ENCODE peak calls at places on chromosome 19, in eight cellular contexts. N is psoas muscle; L is DMS 273 treated with DMSO at 0.1 percent for 48 hours; X is pulmonary artery endothelial cell; I is stimulated activated CD8-positive, alpha-beta memory T cell treated with anti-CD3 and anti-CD28 coated beads, Interleukin-15, amount 100 ng/mL, for 4 hours; P is GM04503; Y is HT-29; T is neural progenitor cell. S is an unnamed sample.

GRCh38 chr19:35030257-35031071 is at the start of gene SCN1B:
- DNase-seq in N (peak), L (peak), X (no peak), I (peak), P (no peak), Y (peak), T (peak), S (peak)

GRCh38 chr19:29376855-29377354 is 148.9 kb upstream of the VSTM2B start:
- DNase-seq in N (no peak), L (no peak), X (no peak), I (no peak), P (no peak), Y (no peak), T (no peak), S (no peak)

GRCh38 chr19:35059799-35060091 is 18.2 kb downstream of the HPN start:
- DNase-seq in N (no peak), L (no peak), X (no peak), I (no peak), P (no peak), Y (no peak), T (no peak), S (no peak)

GRCh38 chr19:42601811-42602443 is 7.2 kb upstream of the CEACAM8 start:
- DNase-seq in N (no peak), L (no peak), X (no peak), I (no peak), P (no peak), Y (peak), T (peak), S (no peak)

GRCh38 chr19:4669723-4670480 is at the start of gene MYDGF:
- DNase-seq in N (peak), L (peak), X (peak), I (peak), P (peak), Y (peak), T (peak), S (peak)

GRCh38 chr19:30520735-30521479 is 148.7 kb downstream of the ZNF536 start:
- DNase-seq in N (no peak), L (no peak), X (no peak), I (no peak), P (no peak), Y (no peak), T (no peak), S (no peak)

GRCh38 chr19:1221141-1221903 is 15.7 kb downstream of the STK11 start:
- DNase-seq in N (peak), L (no peak), X (no peak), I (no peak), P (no peak), Y (peak), T (peak), S (peak)

GRCh38 chr19:17243340-17243853 is 2.3 kb downstream of the NR2F6 start:
- DNase-seq in N (no peak), L (no peak), X (no peak), I (no peak), P (no peak), Y (no peak), T (no peak), S (no peak)

GRCh38 chr19:2059422-2060201 is 8.6 kb upstream of the MKNK2 start:
- DNase-seq in N (peak), L (no peak), X (no peak), I (no peak), P (peak), Y (peak), T (peak), S (no peak)

S was measured in NCI-H82.